ENCODE peak calls at places on chromosomes 5 and 9, in seven cellular contexts. One of them, this sample, is unnamed.

GRCh38 chr9:8858250-8859161 is 1058.9 kb upstream of the DMAC1 start:
- DNase-seq in choroid plexus epithelial cell: no peak
- DNase-seq in adrenal gland: no peak
- DNase-seq in heart right ventricle: peak
- DNase-seq in amygdala: peak
- DNase-seq in HT1080: no peak
- DNase-seq in activated CD8-positive, alpha-beta memory T cell treated with anti-CD3 and anti-CD28 coated beads for 24 hours: no peak
- DNase-seq in this sample: peak

GRCh38 chr5:103374473-103374963 is 116.0 kb downstream of the MACIR start:
- DNase-seq in heart right ventricle: no peak
- DNase-seq in adrenal gland: no peak
- DNase-seq in HT1080: no peak
- DNase-seq in choroid plexus epithelial cell: no peak
- DNase-seq in amygdala: no peak
- DNase-seq in activated CD8-positive, alpha-beta memory T cell treated with anti-CD3 and anti-CD28 coated beads for 24 hours: no peak
- DNase-seq in this sample: peak

GRCh38 chr5:149629421-149629820 is 48.1 kb downstream of the ARHGEF37 start:
- DNase-seq in adrenal gland: no peak
- DNase-seq in activated CD8-positive, alpha-beta memory T cell treated with anti-CD3 and anti-CD28 coated beads for 24 hours: no peak
- DNase-seq in amygdala: no peak
- DNase-seq in HT1080: no peak
- DNase-seq in choroid plexus epithelial cell: no peak
- DNase-seq in heart right ventricle: no peak
- DNase-seq in this sample: no peak

GRCh38 chr5:10106806-10107205 is 142.9 kb downstream of the ATPSCKMT start:
- DNase-seq in activated CD8-positive, alpha-beta memory T cell treated with anti-CD3 and anti-CD28 coated beads for 24 hours: no peak
- DNase-seq in heart right ventricle: no peak
- DNase-seq in choroid plexus epithelial cell: peak
- DNase-seq in amygdala: no peak
- DNase-seq in adrenal gland: no peak
- DNase-seq in HT1080: no peak
- DNase-seq in this sample: no peak

GRCh38 chr5:33068786-33069185 is 357.7 kb downstream of the NPR3 start:
- DNase-seq in HT1080: peak
- DNase-seq in amygdala: no peak
- DNase-seq in adrenal gland: no peak
- DNase-seq in activated CD8-positive, alpha-beta memory T cell treated with anti-CD3 and anti-CD28 coated beads for 24 hours: no peak
- DNase-seq in heart right ventricle: no peak
- DNase-seq in choroid plexus epithelial cell: peak
- DNase-seq in this sample: no peak

GRCh38 chr9:136110082-136111061 is 8.3 kb downstream of the TMEM250 start:
- DNase-seq in HT1080: no peak
- DNase-seq in activated CD8-positive, alpha-beta memory T cell treated with anti-CD3 and anti-CD28 coated beads for 24 hours: peak
- DNase-seq in amygdala: no peak
- DNase-seq in heart right ventricle: peak
- DNase-seq in choroid plexus epithelial cell: peak
- DNase-seq in adrenal gland: no peak
- DNase-seq in this sample: no peak

GRCh38 chr5:1737790-1738405 is 61.7 kb downstream of the MRPL36 start:
- DNase-seq in adrenal gland: no peak
- DNase-seq in choroid plexus epithelial cell: peak
- DNase-seq in heart right ventricle: no peak
- DNase-seq in activated CD8-positive, alpha-beta memory T cell treated with anti-CD3 and anti-CD28 coated beads for 24 hours: peak
- DNase-seq in HT1080: peak
- DNase-seq in amygdala: no peak
- DNase-seq in this sample: no peak

GRCh38 chr9:126701820-126702500 is 88.2 kb downstream of the LMX1B start:
- DNase-seq in adrenal gland: no peak
- DNase-seq in activated CD8-positive, alpha-beta memory T cell treated with anti-CD3 and anti-CD28 coated beads for 24 hours: no peak
- DNase-seq in heart right ventricle: no peak
- DNase-seq in HT1080: no peak
- DNase-seq in choroid plexus epithelial cell: no peak
- DNase-seq in amygdala: no peak
- DNase-seq in this sample: no peak

GRCh38 chr9:98983295-98984268 is 39.9 kb downstream of the COL15A1 start:
- DNase-seq in heart right ventricle: no peak
- DNase-seq in choroid plexus epithelial cell: peak
- DNase-seq in amygdala: no peak
- DNase-seq in adrenal gland: no peak
- DNase-seq in activated CD8-positive, alpha-beta memory T cell treated with anti-CD3 and anti-CD28 coated beads for 24 hours: no peak
- DNase-seq in HT1080: peak
- DNase-seq in this sample: no peak

GRCh38 chr5:173720341-173721258 is 104.2 kb upstream of the BOD1 start:
- DNase-seq in amygdala: no peak
- DNase-seq in adrenal gland: no peak
- DNase-seq in HT1080: no peak
- DNase-seq in activated CD8-positive, alpha-beta memory T cell treated with anti-CD3 and anti-CD28 coated beads for 24 hours: no peak
- DNase-seq in choroid plexus epithelial cell: no peak
- DNase-seq in heart right ventricle: no peak
- DNase-seq in this sample: no peak

GRCh38 chr5:127612441-127613141 is 36.3 kb upstream of the CTXN3 start:
- DNase-seq in amygdala: no peak
- DNase-seq in activated CD8-positive, alpha-beta memory T cell treated with anti-CD3 and anti-CD28 coated beads for 24 hours: no peak
- DNase-seq in HT1080: peak
- DNase-seq in heart right ventricle: no peak
- DNase-seq in adrenal gland: no peak
- DNase-seq in choroid plexus epithelial cell: peak
- DNase-seq in this sample: no peak

GRCh38 chr9:121359358-121360294 is 10.4 kb downstream of the STOM start:
- DNase-seq in heart right ventricle: no peak
- DNase-seq in amygdala: no peak
- DNase-seq in HT1080: peak
- DNase-seq in activated CD8-positive, alpha-beta memory T cell treated with anti-CD3 and anti-CD28 coated beads for 24 hours: no peak
- DNase-seq in choroid plexus epithelial cell: peak
- DNase-seq in adrenal gland: no peak
- DNase-seq in this sample: no peak

GRCh38 chr9:137759117-137759516 is 118.5 kb upstream of the CACNA1B start:
- DNase-seq in adrenal gland: no peak
- DNase-seq in amygdala: no peak
- DNase-seq in HT1080: no peak
- DNase-seq in activated CD8-positive, alpha-beta memory T cell treated with anti-CD3 and anti-CD28 coated beads for 24 hours: no peak
- DNase-seq in choroid plexus epithelial cell: no peak
- DNase-seq in heart right ventricle: no peak
- DNase-seq in this sample: no peak

GRCh38 chr9:63817622-63818518 is 1467.1 kb downstream of the FOXD4L5 start:
- DNase-seq in adrenal gland: peak
- DNase-seq in choroid plexus epithelial cell: peak
- DNase-seq in heart right ventricle: peak
- DNase-seq in activated CD8-positive, alpha-beta memory T cell treated with anti-CD3 and anti-CD28 coated beads for 24 hours: peak
- DNase-seq in amygdala: no peak
- DNase-seq in HT1080: peak
- DNase-seq in this sample: peak

GRCh38 chr9:112046181-112046580 is 128.9 kb downstream of the SUSD1 start:
- DNase-seq in amygdala: no peak
- DNase-seq in choroid plexus epithelial cell: peak
- DNase-seq in HT1080: peak
- DNase-seq in activated CD8-positive, alpha-beta memory T cell treated with anti-CD3 and anti-CD28 coated beads for 24 hours: no peak
- DNase-seq in heart right ventricle: no peak
- DNase-seq in adrenal gland: no peak
- DNase-seq in this sample: no peak

GRCh38 chr9:94553029-94553938 is 1.6 kb upstream of the PCAT7 start:
- DNase-seq in choroid plexus epithelial cell: no peak
- DNase-seq in adrenal gland: no peak
- DNase-seq in amygdala: no peak
- DNase-seq in heart right ventricle: no peak
- DNase-seq in activated CD8-positive, alpha-beta memory T cell treated with anti-CD3 and anti-CD28 coated beads for 24 hours: no peak
- DNase-seq in HT1080: peak
- DNase-seq in this sample: no peak

GRCh38 chr5:7876867-7877266 is 7.9 kb downstream of the MTRR start:
- DNase-seq in HT1080: peak
- DNase-seq in amygdala: no peak
- DNase-seq in heart right ventricle: no peak
- DNase-seq in adrenal gland: peak
- DNase-seq in choroid plexus epithelial cell: peak
- DNase-seq in activated CD8-positive, alpha-beta memory T cell treated with anti-CD3 and anti-CD28 coated beads for 24 hours: no peak
- DNase-seq in this sample: peak

GRCh38 chr9:126957687-126958053 is 43.1 kb downstream of the RALGPS1 start:
- DNase-seq in amygdala: no peak
- DNase-seq in HT1080: peak
- DNase-seq in activated CD8-positive, alpha-beta memory T cell treated with anti-CD3 and anti-CD28 coated beads for 24 hours: no peak
- DNase-seq in choroid plexus epithelial cell: peak
- DNase-seq in adrenal gland: no peak
- DNase-seq in heart right ventricle: no peak
- DNase-seq in this sample: no peak

GRCh38 chr9:111955048-111955447 is 58.4 kb downstream of the UGCG start:
- DNase-seq in HT1080: no peak
- DNase-seq in heart right ventricle: no peak
- DNase-seq in activated CD8-positive, alpha-beta memory T cell treated with anti-CD3 and anti-CD28 coated beads for 24 hours: no peak
- DNase-seq in amygdala: no peak
- DNase-seq in adrenal gland: no peak
- DNase-seq in choroid plexus epithelial cell: no peak
- DNase-seq in this sample: no peak

GRCh38 chr5:20224046-20224445 is 236.0 kb upstream of the CDH18 start:
- DNase-seq in choroid plexus epithelial cell: peak
- DNase-seq in HT1080: no peak
- DNase-seq in heart right ventricle: no peak
- DNase-seq in amygdala: no peak
- DNase-seq in activated CD8-positive, alpha-beta memory T cell treated with anti-CD3 and anti-CD28 coated beads for 24 hours: no peak
- DNase-seq in adrenal gland: no peak
- DNase-seq in this sample: no peak

GRCh38 chr9:130433168-130433946 is 11.4 kb upstream of the ASS1 start:
- DNase-seq in activated CD8-positive, alpha-beta memory T cell treated with anti-CD3 and anti-CD28 coated beads for 24 hours: peak
- DNase-seq in HT1080: no peak
- DNase-seq in heart right ventricle: peak
- DNase-seq in adrenal gland: peak
- DNase-seq in amygdala: no peak
- DNase-seq in choroid plexus epithelial cell: peak
- DNase-seq in this sample: no peak

GRCh38 chr5:89036166-89036565 is 153.2 kb upstream of the MEF2C start:
- DNase-seq in adrenal gland: no peak
- DNase-seq in choroid plexus epithelial cell: peak
- DNase-seq in HT1080: no peak
- DNase-seq in activated CD8-positive, alpha-beta memory T cell treated with anti-CD3 and anti-CD28 coated beads for 24 hours: no peak
- DNase-seq in amygdala: no peak
- DNase-seq in heart right ventricle: no peak
- DNase-seq in this sample: no peak

GRCh38 chr5:80181618-80182211 is 74.1 kb downstream of the SERINC5 start:
- DNase-seq in choroid plexus epithelial cell: peak
- DNase-seq in adrenal gland: peak
- DNase-seq in amygdala: no peak
- DNase-seq in heart right ventricle: no peak
- DNase-seq in HT1080: peak
- DNase-seq in activated CD8-positive, alpha-beta memory T cell treated with anti-CD3 and anti-CD28 coated beads for 24 hours: no peak
- DNase-seq in this sample: no peak

GRCh38 chr5:94702729-94703128 is 84.3 kb downstream of the SLF1 start:
- DNase-seq in HT1080: no peak
- DNase-seq in adrenal gland: no peak
- DNase-seq in choroid plexus epithelial cell: no peak
- DNase-seq in heart right ventricle: no peak
- DNase-seq in amygdala: no peak
- DNase-seq in activated CD8-positive, alpha-beta memory T cell treated with anti-CD3 and anti-CD28 coated beads for 24 hours: no peak
- DNase-seq in this sample: no peak

GRCh38 chr9:121638399-121638798 is 13.0 kb upstream of the DAB2IP start:
- DNase-seq in adrenal gland: no peak
- DNase-seq in choroid plexus epithelial cell: no peak
- DNase-seq in amygdala: no peak
- DNase-seq in heart right ventricle: no peak
- DNase-seq in activated CD8-positive, alpha-beta memory T cell treated with anti-CD3 and anti-CD28 coated beads for 24 hours: no peak
- DNase-seq in HT1080: no peak
- DNase-seq in this sample: no peak

GRCh38 chr5:96885518-96886338 is 9.4 kb downstream of the ERAP2 start:
- DNase-seq in activated CD8-positive, alpha-beta memory T cell treated with anti-CD3 and anti-CD28 coated beads for 24 hours: no peak
- DNase-seq in HT1080: no peak
- DNase-seq in heart right ventricle: no peak
- DNase-seq in adrenal gland: no peak
- DNase-seq in amygdala: no peak
- DNase-seq in choroid plexus epithelial cell: no peak
- DNase-seq in this sample: no peak

GRCh38 chr5:74424162-74424868 is 216.2 kb downstream of the ENC1 start:
- DNase-seq in activated CD8-positive, alpha-beta memory T cell treated with anti-CD3 and anti-CD28 coated beads for 24 hours: no peak
- DNase-seq in adrenal gland: no peak
- DNase-seq in HT1080: no peak
- DNase-seq in amygdala: no peak
- DNase-seq in choroid plexus epithelial cell: peak
- DNase-seq in heart right ventricle: no peak
- DNase-seq in this sample: no peak

GRCh38 chr5:80319702-80320101 is at the start of gene SPZ1:
- DNase-seq in HT1080: no peak
- DNase-seq in activated CD8-positive, alpha-beta memory T cell treated with anti-CD3 and anti-CD28 coated beads for 24 hours: no peak
- DNase-seq in choroid plexus epithelial cell: no peak
- DNase-seq in adrenal gland: no peak
- DNase-seq in amygdala: no peak
- DNase-seq in heart right ventricle: no peak
- DNase-seq in this sample: no peak

GRCh38 chr9:35570709-35571108 is 34.4 kb upstream of the TESK1 start:
- DNase-seq in adrenal gland: no peak
- DNase-seq in choroid plexus epithelial cell: no peak
- DNase-seq in activated CD8-positive, alpha-beta memory T cell treated with anti-CD3 and anti-CD28 coated beads for 24 hours: no peak
- DNase-seq in HT1080: peak
- DNase-seq in amygdala: no peak
- DNase-seq in heart right ventricle: no peak
- DNase-seq in this sample: no peak

GRCh38 chr5:180683523-180683922 is 34.1 kb upstream of the FLT4 start:
- DNase-seq in choroid plexus epithelial cell: no peak
- DNase-seq in adrenal gland: no peak
- DNase-seq in amygdala: no peak
- DNase-seq in activated CD8-positive, alpha-beta memory T cell treated with anti-CD3 and anti-CD28 coated beads for 24 hours: no peak
- DNase-seq in heart right ventricle: no peak
- DNase-seq in HT1080: no peak
- DNase-seq in this sample: no peak

GRCh38 chr9:99967457-99967856 is 61.0 kb downstream of the STX17 start:
- DNase-seq in heart right ventricle: no peak
- DNase-seq in HT1080: no peak
- DNase-seq in adrenal gland: no peak
- DNase-seq in activated CD8-positive, alpha-beta memory T cell treated with anti-CD3 and anti-CD28 coated beads for 24 hours: no peak
- DNase-seq in choroid plexus epithelial cell: no peak
- DNase-seq in amygdala: no peak
- DNase-seq in this sample: no peak

GRCh38 chr5:91049800-91050199 is 333.3 kb downstream of the ARRDC3 start:
- DNase-seq in adrenal gland: peak
- DNase-seq in amygdala: no peak
- DNase-seq in activated CD8-positive, alpha-beta memory T cell treated with anti-CD3 and anti-CD28 coated beads for 24 hours: no peak
- DNase-seq in heart right ventricle: no peak
- DNase-seq in HT1080: peak
- DNase-seq in choroid plexus epithelial cell: peak
- DNase-seq in this sample: no peak

GRCh38 chr5:138274189-138274853 is at the start of gene GFRA3:
- DNase-seq in adrenal gland: no peak
- DNase-seq in amygdala: no peak
- DNase-seq in HT1080: no peak
- DNase-seq in activated CD8-positive, alpha-beta memory T cell treated with anti-CD3 and anti-CD28 coated beads for 24 hours: peak
- DNase-seq in choroid plexus epithelial cell: peak
- DNase-seq in heart right ventricle: no peak
- DNase-seq in this sample: no peak

This sample was measured in head of caudate nucleus.